ENCODE peak calls at places on chromosome 14, in four cellular contexts. J is cardiac muscle cell, E is lower leg skin, H is GM12891. B is an unnamed sample.

GRCh38 chr14:106823552-106823951 is 1297.2 kb downstream of the TMEM121 start:
- DNase-seq in H (no peak), E (no peak), J (no peak), B (no peak)

GRCh38 chr14:77638738-77639137 is 22.3 kb upstream of the SPTLC2 start:
- DNase-seq in H (no peak), J (peak; percentile 60), E (no peak), B (peak; percentile 39)

GRCh38 chr14:81855007-81855406 is 321.4 kb upstream of the SEL1L start:
- DNase-seq in H (no peak), J (no peak), E (no peak), B (no peak)

GRCh38 chr14:93745603-93746273 is 42.5 kb downstream of the PRIMA1 start:
- DNase-seq in H (no peak), E (no peak), J (no peak), B (no peak)

GRCh38 chr14:105503918-105504692 is 13.1 kb downstream of the TEDC1 start:
- DNase-seq in H (peak; percentile 16), J (no peak), E (no peak), B (no peak)

GRCh38 chr14:77303417-77304156 is 17.1 kb downstream of the POMT2 start:
- DNase-seq in H (no peak), E (peak; percentile 66), J (peak; percentile 85), B (peak; percentile 96)

GRCh38 chr14:30558362-30558674 is 640 bp upstream of the G2E3 start:
- DNase-seq in J (no peak), H (no peak), E (no peak), B (no peak)

GRCh38 chr14:101561145-101561896 is at the start of gene DIO3:
- DNase-seq in H (no peak), J (peak; percentile 16), E (no peak), B (no peak)

GRCh38 chr14:44783899-44784298 is 177.8 kb downstream of the KLHL28 start:
- DNase-seq in J (no peak), E (no peak), H (no peak), B (no peak)

GRCh38 chr14:35374273-35374681 is 30.3 kb downstream of the NFKBIA start:
- DNase-seq in E (peak; percentile 87), J (peak; percentile 99), H (no peak), B (no peak)

GRCh38 chr14:64801800-64802199 is 77.9 kb downstream of the SPTB start:
- DNase-seq in E (no peak), H (no peak), J (peak; percentile 12), B (peak; percentile 67)

GRCh38 chr14:34027130-34027989 is 76.5 kb upstream of the EGLN3 start:
- DNase-seq in H (no peak), J (no peak), E (no peak), B (no peak)

B was measured in lung microvascular endothelial cell.